ENCODE peak calls at places on chromosome 15, in ten cellular contexts. X is Calu3, A is HFFc6, S is fibroblast of the aortic adventitia, J is cardiac fibroblast, G is endodermal cell, W is Peyer's patch, H is nephron progenitor cell, E is prostate gland, F is body of pancreas. O is an unnamed sample.

GRCh38 chr15:39770748-39771689 is 11.6 kb downstream of the FSIP1 start:
- DNase-seq in F (no peak), H (no peak), X (no peak), J (peak; percentile 59), A (peak; percentile 90), E (no peak), S (peak; percentile 79), W (no peak), G (no peak), O (peak; percentile 86)

GRCh38 chr15:75200765-75201608 is 695 bp upstream of the C15orf39 start:
- DNase-seq in H (peak; percentile 36), J (no peak), G (peak; percentile 90), W (peak; percentile 87), X (peak; percentile 84), S (peak; percentile 28), E (peak; percentile 43), A (no peak), F (peak; percentile 92), O (no peak)

GRCh38 chr15:67690936-67691335 is 134.4 kb upstream of the SKOR1 start:
- DNase-seq in W (no peak), X (no peak), E (no peak), G (no peak), J (peak; percentile 50), F (no peak), A (no peak), H (no peak), S (peak; percentile 37), O (peak; percentile 90)

GRCh38 chr15:23467110-23467600 is 20.1 kb upstream of the GOLGA6L2 start:
- DNase-seq in F (no peak), A (peak; percentile 40), E (no peak), H (no peak), S (peak; percentile 56), W (no peak), X (no peak), G (no peak), J (peak; percentile 45), O (no peak)

GRCh38 chr15:67824900-67825879 is at the start of gene SKOR1:
- DNase-seq in J (peak; percentile 49), H (peak; percentile 76), A (no peak), E (no peak), F (no peak), W (peak; percentile 49), X (no peak), S (peak; percentile 43), G (peak; percentile 89), O (peak; percentile 33)

GRCh38 chr15:38130200-38130567 is 122.5 kb upstream of the SPRED1 start:
- DNase-seq in E (no peak), J (no peak), S (no peak), X (no peak), W (no peak), F (no peak), A (no peak), H (no peak), G (no peak), O (no peak)

GRCh38 chr15:50183112-50183794 is 1.3 kb downstream of the SLC27A2 start:
- DNase-seq in A (no peak), H (no peak), S (no peak), F (no peak), E (no peak), W (no peak), G (no peak), X (no peak), J (no peak), O (no peak)

GRCh38 chr15:98954411-98954810 is 53.2 kb downstream of the PGPEP1L start:
- DNase-seq in F (peak; percentile 38), H (no peak), J (peak; percentile 76), A (peak; percentile 62), X (no peak), E (peak; percentile 78), G (no peak), W (no peak), S (peak; percentile 63), O (peak; percentile 87)

GRCh38 chr15:93055211-93055763 is 33.7 kb downstream of the RGMA start:
- DNase-seq in J (no peak), H (no peak), A (no peak), F (no peak), E (no peak), X (no peak), G (no peak), S (no peak), W (no peak), O (no peak)

GRCh38 chr15:70852501-70853269 is 1.3 kb downstream of the LARP6 start:
- DNase-seq in E (no peak), A (peak; percentile 86), S (peak; percentile 68), W (no peak), X (no peak), J (peak; percentile 31), G (no peak), H (no peak), F (no peak), O (peak; percentile 54)

GRCh38 chr15:45618813-45619212 is 16.0 kb upstream of the SQOR start:
- DNase-seq in H (peak; percentile 6), J (no peak), F (no peak), G (no peak), W (no peak), X (no peak), S (no peak), E (no peak), A (no peak), O (no peak)

GRCh38 chr15:87368511-87368910 is 888.0 kb downstream of the NTRK3 start:
- DNase-seq in J (no peak), F (no peak), X (no peak), A (no peak), S (peak; percentile 32), E (no peak), W (no peak), G (peak; percentile 41), H (no peak), O (no peak)

GRCh38 chr15:67823371-67824156 is 1.7 kb upstream of the SKOR1 start:
- DNase-seq in J (no peak), X (no peak), W (peak; percentile 38), F (no peak), H (no peak), E (no peak), A (no peak), G (peak; percentile 65), S (no peak), O (no peak)

GRCh38 chr15:90818251-90819210 is 49.9 kb upstream of the FURIN start:
- DNase-seq in A (no peak), E (no peak), G (peak; percentile 82), H (no peak), X (no peak), F (peak; percentile 66), W (no peak), S (peak; percentile 13), J (no peak), O (no peak)
- TF ChIP-seq CTCF in A (peak; percentile 24), E (no peak), G (peak; percentile 70), H (no peak), X (no peak), F (no peak), W (peak; percentile 36), S (peak; percentile 11), J (peak; percentile 19), O (no peak)

DNA sequence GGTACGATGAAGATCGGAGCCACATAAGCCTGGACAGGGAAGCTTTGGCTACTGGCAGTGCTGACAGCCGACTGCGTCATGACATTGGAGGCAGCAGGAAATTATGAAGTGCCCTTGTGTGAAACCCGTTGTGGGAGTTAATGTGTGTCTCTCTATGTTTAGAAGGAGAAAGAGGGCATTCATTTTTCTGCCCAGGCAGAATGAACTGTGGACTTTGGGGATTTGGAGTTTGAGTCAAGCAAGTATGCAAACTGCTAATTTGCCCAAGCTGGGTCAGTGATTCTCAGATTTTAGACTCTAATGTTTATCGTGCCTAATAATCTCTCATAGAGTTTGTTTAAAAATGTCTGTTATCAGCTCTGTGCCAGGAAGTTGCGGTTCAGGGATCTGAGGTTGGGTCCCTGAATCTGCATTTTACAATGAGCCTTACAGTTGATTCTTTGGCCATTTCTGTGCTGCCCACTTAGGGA is 5.6 kb downstream of the CTXND1 start:
- DNase-seq in S (no peak), G (no peak), E (no peak), W (no peak), A (no peak), H (no peak), J (no peak), F (peak; percentile 22), X (no peak), O (no peak)
- TF ChIP-seq CTCF in S (no peak), G (no peak), E (no peak), W (no peak), A (no peak), H (no peak), J (no peak), F (no peak), X (no peak), O (no peak)

GRCh38 chr15:100910119-100910518 is 9.0 kb upstream of the LRRK1 start:
- DNase-seq in W (no peak), X (no peak), S (no peak), H (no peak), A (no peak), J (no peak), F (no peak), E (no peak), G (peak; percentile 47), O (no peak)

GRCh38 chr15:100910556-100910955 is 8.6 kb upstream of the LRRK1 start:
- DNase-seq in S (no peak), E (no peak), X (no peak), W (no peak), J (no peak), F (no peak), A (no peak), H (no peak), G (peak; percentile 30), O (no peak)

GRCh38 chr15:100908466-100908865 is 10.7 kb upstream of the LRRK1 start:
- DNase-seq in A (no peak), W (no peak), G (no peak), X (no peak), H (no peak), J (no peak), S (no peak), E (no peak), F (no peak), O (no peak)

GRCh38 chr15:100911086-100911485 is 8.1 kb upstream of the LRRK1 start:
- DNase-seq in X (no peak), J (no peak), S (no peak), W (no peak), G (peak; percentile 9), H (no peak), E (no peak), A (no peak), F (no peak), O (no peak)

DNA sequence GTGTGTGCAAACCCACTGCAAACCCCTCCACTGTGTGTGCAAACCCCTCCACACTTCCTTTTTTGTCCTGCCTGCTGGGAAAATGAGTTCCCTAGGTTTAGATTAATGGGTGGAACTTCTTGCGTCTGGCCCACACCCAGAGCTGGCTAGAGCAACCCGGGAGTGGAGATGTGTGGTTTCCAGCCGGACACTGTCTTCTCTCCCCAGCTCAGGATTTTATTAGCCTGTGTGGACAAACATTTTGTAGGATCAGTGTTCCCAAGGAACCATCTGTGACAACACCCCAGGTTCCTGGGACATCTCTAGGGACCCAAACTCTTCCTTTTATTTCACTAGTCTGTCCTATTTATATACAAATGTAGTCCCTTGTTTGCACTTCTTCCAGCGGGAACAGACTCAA is 9.6 kb upstream of the LRRK1 start:
- DNase-seq in F (no peak), X (no peak), S (no peak), J (no peak), E (peak; percentile 66), W (no peak), H (no peak), A (no peak), G (peak; percentile 28), O (no peak)
- TF ChIP-seq CTCF in F (no peak), X (no peak), S (no peak), J (no peak), E (no peak), W (no peak), H (no peak), A (no peak), G (no peak), O (no peak)

GRCh38 chr15:84702961-84703482 is 12.9 kb downstream of the SEC11A start:
- DNase-seq in A (peak; percentile 12), F (peak; percentile 56), W (no peak), J (peak; percentile 89), H (no peak), G (no peak), X (no peak), S (peak; percentile 74), E (no peak), O (peak; percentile 39)
- TF ChIP-seq CTCF in A (no peak), F (no peak), W (no peak), J (no peak), H (no peak), G (no peak), X (no peak), S (no peak), E (no peak), O (no peak)